ENCODE peak calls at places on chromosomes 1 and 21, in six cellular contexts. D is CD4-positive, alpha-beta T cell; T is kidney epithelial cell; O is MM.1S; A is HFF-Myc; L is type B pancreatic cell. N is an unnamed sample.

GRCh38 chr1:50416553-50417453 is 6.4 kb downstream of the DMRTA2 start:
- DNase-seq in O (no peak), L (no peak), A (no peak), D (no peak), T (no peak), N (no peak)

GRCh38 chr1:172180886-172181285 is 239.6 kb upstream of the C1orf105 start:
- DNase-seq in A (no peak), L (no peak), T (no peak), D (peak), O (peak), N (no peak)

GRCh38 chr1:197183195-197183748 is 36.8 kb upstream of the ASPM start:
- DNase-seq in L (no peak), O (no peak), T (no peak), D (no peak), A (no peak), N (no peak)

GRCh38 chr1:93588206-93588605 is 93.4 kb downstream of the BCAR3 start:
- DNase-seq in O (no peak), T (no peak), L (no peak), D (no peak), A (no peak), N (no peak)

GRCh38 chr1:9128161-9128519 is 762 bp downstream of the GPR157 start:
- DNase-seq in L (no peak), A (no peak), D (no peak), T (no peak), O (no peak), N (no peak)

GRCh38 chr1:206952182-206952581 is 5.9 kb upstream of the PIGR start:
- DNase-seq in D (no peak), A (no peak), O (no peak), L (no peak), T (peak), N (no peak)

GRCh38 chr1:36425791-36426190 is 24.5 kb downstream of the OSCP1 start:
- DNase-seq in A (no peak), D (no peak), L (no peak), T (no peak), O (no peak), N (no peak)

GRCh38 chr1:156658496-156658895 is 16.6 kb downstream of the BCAN start:
- DNase-seq in T (no peak), L (no peak), O (no peak), A (no peak), D (no peak), N (no peak)

GRCh38 chr1:160879056-160879455 is 5.9 kb downstream of the ITLN1 start:
- DNase-seq in A (no peak), T (no peak), L (no peak), O (no peak), D (no peak), N (no peak)

GRCh38 chr1:184388671-184389292 is 2.0 kb downstream of the C1orf21 start:
- DNase-seq in D (no peak), A (no peak), T (no peak), O (no peak), L (no peak), N (no peak)

GRCh38 chr1:201383647-201384405 is 6.3 kb upstream of the TNNT2 start:
- DNase-seq in O (no peak), T (peak), A (peak), D (no peak), L (no peak), N (no peak)

GRCh38 chr1:17167783-17168479 is 37.0 kb upstream of the PADI1 start:
- DNase-seq in L (peak), T (peak), A (no peak), D (no peak), O (no peak), N (no peak)

GRCh38 chr21:46354518-46354917 is 30.6 kb downstream of the PCNT start:
- DNase-seq in A (no peak), L (no peak), D (no peak), T (no peak), O (peak), N (no peak)

GRCh38 chr1:85048296-85049064 is at the start of gene MCOLN3:
- DNase-seq in D (peak), T (no peak), O (peak), A (no peak), L (peak), N (peak)

GRCh38 chr1:86435327-86435726 is 11.4 kb downstream of the CLCA2 start:
- DNase-seq in T (no peak), A (no peak), D (no peak), L (no peak), O (no peak), N (no peak)

GRCh38 chr1:158126425-158126824 is 54.3 kb upstream of the CD1D start:
- DNase-seq in D (no peak), A (no peak), T (no peak), O (peak), L (no peak), N (no peak)

GRCh38 chr21:43267391-43268085 is 98.7 kb downstream of the CRYAA start:
- DNase-seq in T (no peak), D (no peak), A (no peak), O (no peak), L (no peak), N (no peak)

GRCh38 chr1:52665173-52666020 is 32.4 kb downstream of the SHISAL2A start:
- DNase-seq in O (no peak), L (no peak), A (no peak), T (no peak), D (no peak), N (no peak)

GRCh38 chr1:25889470-25889869 is 14.0 kb upstream of the PAQR7 start:
- DNase-seq in L (no peak), T (no peak), A (no peak), O (no peak), D (no peak), N (no peak)

DNA sequence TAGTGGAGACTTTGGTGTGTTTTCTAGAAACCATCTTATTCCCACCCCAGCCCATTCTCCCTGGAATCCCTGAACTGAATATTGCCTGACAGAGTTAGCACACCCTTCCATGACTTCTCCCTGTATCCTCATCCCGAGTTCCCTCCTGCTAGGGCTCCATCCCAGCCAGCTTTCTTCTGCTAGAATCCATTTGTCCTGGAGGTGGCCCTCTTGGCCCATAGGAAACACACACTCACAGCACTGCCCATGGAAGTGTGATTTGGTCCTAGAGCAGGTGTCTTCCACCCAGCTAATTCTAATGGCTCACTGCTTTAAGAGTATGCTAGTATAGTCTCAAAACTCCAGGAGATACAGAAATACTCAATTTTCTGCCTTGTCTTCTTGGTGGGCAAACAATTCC is 4.1 kb downstream of the KRTAP15-1 start:
- DNase-seq in D (no peak), O (no peak), L (no peak), A (no peak), T (no peak), N (no peak)
- TF ChIP-seq CTCF in D (no peak), O (no peak), L (no peak), A (no peak), T (no peak), N (no peak)

DNA sequence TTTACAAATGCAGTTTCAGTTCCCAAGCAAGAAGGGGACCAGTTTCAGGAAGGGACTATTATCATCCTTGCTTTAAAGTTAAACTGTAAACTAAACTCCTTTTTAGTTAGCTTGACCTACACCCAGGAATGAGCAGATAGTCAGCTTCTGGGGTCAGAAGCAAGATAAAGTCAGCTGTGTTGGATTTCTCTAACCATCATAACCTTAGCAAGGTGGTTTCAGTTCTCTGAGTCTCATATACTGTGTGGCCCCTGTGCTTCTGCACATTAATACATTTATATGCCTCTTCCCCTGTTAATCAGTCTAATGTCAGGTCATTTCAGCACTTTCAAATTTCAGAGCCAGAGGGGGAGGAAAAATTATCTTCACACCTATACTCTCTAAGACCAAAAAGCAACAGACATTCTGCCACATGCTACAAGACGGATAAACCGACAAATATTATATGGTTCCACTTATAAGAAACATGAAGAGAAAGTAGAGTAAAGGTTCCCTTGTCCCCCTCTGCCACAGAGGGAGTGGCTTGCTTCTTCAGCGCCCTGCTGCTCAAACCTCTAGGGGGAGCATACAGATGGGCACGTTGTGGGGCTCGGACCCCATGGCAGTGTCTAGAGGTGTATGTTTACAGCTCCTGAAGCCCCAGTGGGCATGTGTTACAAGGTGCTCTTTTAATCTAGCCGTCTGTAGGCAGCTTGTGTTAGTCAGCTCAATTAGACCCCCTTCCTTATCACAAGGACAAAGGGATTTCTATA is 89.1 kb downstream of the SMYD3 start:
- DNase-seq in T (no peak), A (no peak), L (no peak), O (no peak), D (no peak), N (no peak)
- TF ChIP-seq CTCF in T (no peak), A (no peak), L (no peak), O (no peak), D (no peak), N (no peak)

DNA sequence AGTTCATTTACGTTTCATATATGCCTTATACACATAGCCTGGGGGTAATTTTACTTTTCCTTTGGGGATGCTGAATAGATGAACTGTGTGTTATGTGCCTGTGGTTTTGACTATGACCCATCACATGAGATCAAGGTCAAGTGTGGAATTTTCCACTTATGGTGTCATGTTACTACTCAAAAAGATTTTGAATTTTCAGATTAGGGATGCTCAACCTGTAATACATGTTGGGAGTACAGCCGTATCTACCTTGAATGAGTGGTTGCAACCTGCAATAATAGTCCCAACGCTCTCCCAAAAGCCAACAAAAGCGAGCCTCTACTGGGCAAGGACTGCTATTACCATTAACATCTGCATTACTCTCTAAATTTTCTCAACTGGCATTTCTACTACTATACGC is 68.5 kb upstream of the SDC3 start:
- DNase-seq in O (peak), L (no peak), D (no peak), A (no peak), T (no peak), N (no peak)
- TF ChIP-seq CTCF in O (no peak), L (peak), D (no peak), A (peak), T (peak), N (no peak)

DNA sequence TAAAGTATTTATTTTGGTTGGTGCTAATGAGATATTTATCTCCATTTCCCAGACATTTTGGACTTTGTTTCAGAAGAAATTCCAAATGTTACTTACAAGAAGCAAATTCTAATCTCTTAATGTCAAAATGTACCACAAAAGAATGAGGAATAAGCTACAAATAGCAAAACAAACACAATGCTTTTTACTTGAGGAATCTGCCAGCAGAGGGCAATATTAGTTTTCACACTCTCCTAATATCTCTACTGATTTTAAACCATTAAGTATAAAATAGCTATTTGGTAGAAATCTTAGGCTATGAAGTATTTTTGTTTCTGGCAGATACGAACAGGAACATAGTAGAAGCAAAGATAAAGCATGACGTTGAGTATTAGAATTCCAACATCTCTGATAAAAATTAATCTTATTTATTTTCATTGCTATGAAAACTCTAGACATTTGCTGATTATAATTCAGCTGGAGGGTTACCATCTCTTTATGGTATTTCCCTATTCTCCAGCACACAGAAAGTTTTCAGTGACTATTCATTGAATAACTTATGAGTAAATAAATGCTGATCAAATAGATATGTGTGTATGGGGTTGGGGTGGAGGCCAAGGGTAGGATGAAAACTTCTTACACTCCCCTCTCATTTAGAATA is 13.4 kb upstream of the HMCN1 start:
- DNase-seq in D (no peak), L (no peak), T (no peak), O (peak), A (peak), N (no peak)
- TF ChIP-seq CTCF in D (no peak), L (peak), T (peak), O (peak), A (peak), N (no peak)

DNA sequence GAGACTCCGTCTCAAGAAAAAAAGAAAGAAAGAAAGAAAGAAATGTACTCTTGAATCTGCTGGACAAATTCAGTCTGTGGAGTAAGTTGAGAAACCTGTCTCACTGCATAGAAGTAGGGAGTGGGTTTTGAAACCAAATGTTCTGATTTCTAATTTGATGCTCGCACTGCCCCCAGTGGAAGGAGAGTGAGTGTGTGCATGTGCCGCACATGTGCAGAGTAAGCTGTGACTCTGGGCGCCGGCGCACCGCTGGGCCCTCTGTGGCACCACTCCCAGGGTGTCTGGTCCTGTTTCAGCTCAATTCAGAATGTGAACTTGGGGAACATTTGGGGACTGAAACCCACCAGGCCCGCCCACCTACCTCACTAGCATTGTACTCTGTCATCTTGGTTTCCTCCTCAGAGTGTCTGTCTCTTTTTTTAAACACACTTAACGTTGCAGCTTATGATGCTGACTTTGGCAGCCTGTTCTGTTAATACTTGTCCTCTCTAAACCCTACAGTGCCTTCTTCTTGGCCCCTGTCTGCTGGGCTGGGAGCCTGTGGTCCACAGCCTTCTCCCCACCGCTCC is 104.6 kb downstream of the CACNA1E start:
- DNase-seq in L (no peak), T (no peak), A (no peak), O (no peak), D (no peak), N (no peak)
- TF ChIP-seq CTCF in L (peak), T (peak), A (no peak), O (peak), D (no peak), N (no peak)

GRCh38 chr1:165697491-165697880 is 876 bp downstream of the ALDH9A1 start:
- DNase-seq in D (no peak), A (no peak), L (no peak), O (no peak), T (no peak), N (no peak)

GRCh38 chr1:165696625-165697100 is 1.7 kb downstream of the ALDH9A1 start:
- DNase-seq in O (no peak), T (no peak), A (peak), D (no peak), L (no peak), N (no peak)

GRCh38 chr1:165699577-165699976 is 1.2 kb upstream of the ALDH9A1 start:
- DNase-seq in T (no peak), L (no peak), O (no peak), D (no peak), A (no peak), N (no peak)

GRCh38 chr1:165695011-165695410 is 3.4 kb downstream of the ALDH9A1 start:
- DNase-seq in L (no peak), A (no peak), T (no peak), D (no peak), O (no peak), N (no peak)

GRCh38 chr1:165697881-165698842 is at the start of gene ALDH9A1:
- DNase-seq in A (peak), L (peak), D (peak), T (no peak), O (peak), N (peak)
- TF ChIP-seq CTCF in A (peak), L (peak), D (no peak), T (peak), O (peak), N (no peak)

DNA sequence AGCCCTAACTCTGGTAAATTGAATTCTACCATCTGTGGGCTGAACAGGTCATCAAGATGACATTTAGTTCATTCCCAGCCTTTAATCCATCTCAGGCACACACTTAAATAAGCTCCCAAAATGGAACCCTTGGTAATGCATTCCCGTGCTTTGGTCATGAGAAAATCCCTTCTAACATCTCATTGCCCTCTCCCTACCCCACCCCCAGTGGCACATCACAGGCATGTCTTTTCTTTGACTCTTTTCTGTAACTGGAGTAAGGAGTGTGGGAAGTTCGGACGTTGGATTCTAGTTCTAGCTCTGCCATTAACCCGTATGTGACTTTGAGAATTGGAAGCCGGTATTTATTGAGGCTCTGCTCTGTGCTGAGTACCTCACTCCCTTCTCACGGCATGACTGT is 13.3 kb upstream of the MYOG start:
- DNase-seq in D (no peak), T (no peak), O (no peak), A (no peak), L (no peak), N (no peak)
- TF ChIP-seq CTCF in D (no peak), T (no peak), O (no peak), A (no peak), L (no peak), N (no peak)

DNA sequence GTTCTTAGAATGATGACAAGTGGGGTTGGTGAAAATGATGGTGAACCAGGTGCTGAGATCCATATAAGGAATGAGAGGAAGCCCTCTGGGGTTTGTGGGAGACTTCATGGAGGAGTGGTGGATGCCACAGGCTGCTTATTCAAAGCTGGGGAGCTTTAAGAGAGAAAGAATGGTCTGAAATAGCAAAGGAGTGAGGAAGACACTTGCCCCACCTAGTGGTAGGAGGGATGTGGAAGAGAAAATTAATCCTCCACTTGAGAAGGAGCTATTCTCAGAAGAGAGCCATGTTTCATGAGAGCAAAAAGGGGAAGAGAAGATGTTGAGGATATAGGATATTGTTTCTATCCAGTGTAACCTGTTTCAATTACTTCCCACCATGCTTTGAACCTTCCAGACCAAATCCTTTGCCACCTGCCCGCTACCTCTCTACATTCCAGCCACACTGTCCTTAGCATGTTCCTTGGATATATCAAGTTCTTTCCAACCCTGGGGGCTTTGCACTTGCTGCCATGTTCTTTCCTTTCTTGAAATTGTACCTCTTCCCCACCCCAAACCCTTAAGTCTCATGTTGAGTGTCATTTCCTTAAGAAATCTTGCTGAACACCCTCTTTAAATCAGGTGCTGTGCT is 19.6 kb upstream of the ZNF648 start:
- DNase-seq in D (no peak), O (peak), T (no peak), A (no peak), L (peak), N (no peak)
- TF ChIP-seq CTCF in D (peak), O (peak), T (peak), A (peak), L (peak), N (peak)

N was measured in activated B cell treated with CpG ODN at 0.5 μM for 24 hours.